ENCODE peak calls at places on chromosome 5, in ten cellular contexts. Q is BJ, A is fibroblast of mammary gland, I is left ventricle myocardium inferior, X is AG09309, T is coronary artery, Y is IMR-90, G is sigmoid colon, U is cardiac muscle cell, H is fibroblast of pulmonary artery. C is an unnamed sample.

GRCh38 chr5:93870649-93871048 is 129.2 kb upstream of the POU5F2 start:
- DNase-seq in T (no peak), A (no peak), X (no peak), U (no peak), I (no peak), H (no peak), Y (no peak), Q (no peak), G (no peak), C (no peak)

GRCh38 chr5:1001406-1002270 is 7.0 kb upstream of the NKD2 start:
- DNase-seq in A (no peak), H (no peak), G (peak), U (no peak), I (peak), Y (no peak), X (no peak), Q (no peak), T (no peak), C (no peak)

GRCh38 chr5:132388244-132389050 is 18.9 kb downstream of the SLC22A5 start:
- DNase-seq in Y (peak), X (no peak), A (peak), U (no peak), H (peak), Q (no peak), I (no peak), T (peak), G (peak), C (no peak)

GRCh38 chr5:157172408-157172807 is 6.3 kb upstream of the GARIN3 start:
- DNase-seq in G (no peak), H (no peak), U (no peak), Q (no peak), A (no peak), T (no peak), Y (no peak), I (no peak), X (no peak), C (no peak)

GRCh38 chr5:41925555-41925946 is 470 bp downstream of the FBXO4 start:
- DNase-seq in T (peak), Q (no peak), A (peak), U (no peak), Y (peak), H (peak), X (no peak), I (peak), G (peak), C (no peak)

GRCh38 chr5:39341934-39342333 is 22.4 kb downstream of the C9 start:
- DNase-seq in H (no peak), T (no peak), U (no peak), A (no peak), G (no peak), X (no peak), I (no peak), Y (no peak), Q (no peak), C (no peak)

GRCh38 chr5:60639544-60639943 is 60.4 kb downstream of the DEPDC1B start:
- DNase-seq in T (no peak), X (no peak), G (no peak), U (no peak), Y (no peak), A (no peak), I (no peak), Q (no peak), H (no peak), C (no peak)

GRCh38 chr5:54794437-54794970 is 190.9 kb downstream of the ESM1 start:
- DNase-seq in G (no peak), A (no peak), U (no peak), H (no peak), T (no peak), Q (no peak), I (no peak), X (no peak), Y (no peak), C (no peak)

GRCh38 chr5:128536861-128537305 is 1.2 kb downstream of the FBN2 start:
- DNase-seq in Y (peak), Q (no peak), X (no peak), U (no peak), I (no peak), T (no peak), H (peak), G (no peak), A (peak), C (no peak)

GRCh38 chr5:180639743-180640300 is 9.6 kb downstream of the FLT4 start:
- DNase-seq in G (peak), Q (no peak), T (peak), A (no peak), Y (no peak), H (no peak), X (no peak), U (no peak), I (peak), C (no peak)

GRCh38 chr5:141199359-141200235 is at the start of gene PCDHB11:
- DNase-seq in A (no peak), G (no peak), U (peak), Y (no peak), I (no peak), X (no peak), Q (no peak), H (no peak), T (no peak), C (no peak)

GRCh38 chr5:72433520-72433919 is 73.7 kb downstream of the ZNF366 start:
- DNase-seq in I (no peak), T (no peak), U (no peak), H (peak), G (no peak), Q (no peak), X (no peak), A (peak), Y (no peak), C (no peak)

GRCh38 chr5:159083532-159083931 is 16.2 kb downstream of the EBF1 start:
- DNase-seq in T (no peak), Y (no peak), X (no peak), U (no peak), I (no peak), H (no peak), Q (no peak), G (no peak), A (no peak), C (no peak)

GRCh38 chr5:107294669-107295068 is 376.1 kb downstream of the EFNA5 start:
- DNase-seq in G (no peak), I (no peak), Y (no peak), H (no peak), Q (no peak), A (no peak), U (no peak), T (no peak), X (no peak), C (no peak)

GRCh38 chr5:133610489-133611356 is 1.6 kb downstream of the FSTL4 start:
- DNase-seq in Q (no peak), U (peak), T (no peak), X (no peak), I (peak), G (no peak), Y (no peak), A (peak), H (peak), C (no peak)

GRCh38 chr5:42995152-42995751 is 44.9 kb downstream of the ANXA2R start:
- DNase-seq in G (no peak), A (peak), Y (peak), U (no peak), X (no peak), T (no peak), H (peak), I (no peak), Q (no peak), C (no peak)

GRCh38 chr5:1488882-1489680 is 34.7 kb downstream of the LPCAT1 start:
- DNase-seq in X (peak), Y (peak), H (peak), I (no peak), G (no peak), U (no peak), T (no peak), A (peak), Q (peak), C (peak)

GRCh38 chr5:176619203-176619568 is 9.2 kb upstream of the GPRIN1 start:
- DNase-seq in T (no peak), G (no peak), H (peak), U (peak), I (peak), X (no peak), A (peak), Y (peak), Q (peak), C (no peak)

GRCh38 chr5:148820778-148821395 is 5.5 kb upstream of the ADRB2 start:
- DNase-seq in G (no peak), Q (no peak), X (no peak), A (peak), U (peak), I (no peak), Y (peak), H (peak), T (no peak), C (no peak)

GRCh38 chr5:73303139-73304079 is 130.4 kb downstream of the TMEM174 start:
- DNase-seq in A (no peak), X (no peak), T (no peak), U (peak), Y (no peak), Q (no peak), I (no peak), H (no peak), G (no peak), C (no peak)

GRCh38 chr5:135204151-135204600 is 170.1 kb upstream of the PITX1 start:
- DNase-seq in I (no peak), Q (no peak), U (no peak), T (no peak), G (no peak), H (no peak), X (no peak), Y (peak), A (no peak), C (no peak)

GRCh38 chr5:3954189-3954588 is 358.6 kb downstream of the IRX1 start:
- DNase-seq in I (no peak), Q (no peak), G (no peak), H (no peak), U (no peak), T (no peak), A (no peak), X (no peak), Y (no peak), C (no peak)

GRCh38 chr5:8848362-8848761 is 697.5 kb downstream of the SEMA5A start:
- DNase-seq in X (no peak), H (no peak), T (no peak), U (no peak), A (no peak), Q (no peak), G (no peak), Y (no peak), I (no peak), C (no peak)

GRCh38 chr5:160198148-160198545 is 31.2 kb upstream of the FABP6 start:
- DNase-seq in Q (no peak), I (no peak), H (no peak), T (no peak), G (no peak), X (no peak), U (no peak), Y (no peak), A (no peak), C (no peak)

GRCh38 chr5:78497573-78498533 is 137.4 kb downstream of the SCAMP1 start:
- DNase-seq in I (no peak), A (peak), U (no peak), Y (no peak), T (no peak), X (no peak), G (no peak), H (no peak), Q (no peak), C (no peak)

DNA sequence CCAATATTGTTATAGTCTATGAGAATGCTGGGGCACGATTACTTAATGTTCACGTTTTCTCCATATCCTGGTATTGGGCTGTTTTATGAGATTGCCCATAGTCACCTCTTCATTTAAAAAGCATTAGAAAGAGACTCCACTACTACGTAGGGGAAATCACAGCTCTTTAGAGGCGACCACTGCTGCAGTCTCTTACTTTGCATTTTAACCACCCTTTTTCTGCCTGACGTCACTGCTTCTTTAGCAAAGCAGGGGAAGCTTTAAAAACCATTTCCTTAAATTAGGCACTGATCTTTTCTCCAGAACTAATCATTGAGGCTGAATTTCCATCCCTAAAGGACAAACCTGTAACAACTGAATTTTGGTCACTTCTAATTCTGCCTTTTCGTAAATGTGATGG is 38.9 kb downstream of the ZNF608 start:
- DNase-seq in H (no peak), A (no peak), Y (no peak), X (no peak), T (no peak), G (no peak), Q (no peak), I (no peak), U (no peak), C (no peak)
- H3K4me3 ChIP-seq in H (no peak), A (no peak), Y (no peak), X (no peak), T (peak), G (no peak), Q (no peak), I (peak), U (peak), C (no peak)

GRCh38 chr5:63825984-63826383 is 136.3 kb downstream of the HTR1A start:
- DNase-seq in I (no peak), G (no peak), A (no peak), T (no peak), U (no peak), Q (no peak), X (no peak), H (no peak), Y (no peak), C (no peak)

GRCh38 chr5:63822633-63823032 is 139.6 kb downstream of the HTR1A start:
- DNase-seq in H (no peak), Y (no peak), G (no peak), A (no peak), I (no peak), X (no peak), T (no peak), U (no peak), Q (no peak), C (no peak)

GRCh38 chr5:63820557-63820956 is 141.7 kb downstream of the HTR1A start:
- DNase-seq in G (no peak), Q (no peak), A (no peak), X (no peak), U (peak), Y (no peak), I (no peak), T (no peak), H (no peak), C (no peak)
- TF ChIP-seq CTCF in G (no peak), Q (no peak), A (no peak), X (no peak), U (no peak), Y (no peak), I (no peak), T (no peak), H (no peak), C (no peak)

GRCh38 chr5:14266171-14266570 is 123.0 kb downstream of the TRIO start:
- DNase-seq in U (no peak), G (no peak), I (no peak), Y (no peak), H (no peak), A (no peak), T (no peak), Q (no peak), X (no peak), C (no peak)

GRCh38 chr5:14263700-14264099 is 120.6 kb downstream of the TRIO start:
- DNase-seq in I (no peak), U (no peak), A (no peak), H (no peak), T (no peak), Q (no peak), Y (no peak), X (no peak), G (no peak), C (no peak)

GRCh38 chr5:14266686-14267085 is 123.5 kb downstream of the TRIO start:
- DNase-seq in G (no peak), X (no peak), Q (no peak), H (peak), A (no peak), U (no peak), T (no peak), Y (no peak), I (no peak), C (no peak)

GRCh38 chr5:14265574-14265973 is 122.4 kb downstream of the TRIO start:
- DNase-seq in X (peak), I (no peak), Q (peak), T (no peak), U (no peak), A (peak), Y (peak), H (peak), G (no peak), C (peak)

DNA sequence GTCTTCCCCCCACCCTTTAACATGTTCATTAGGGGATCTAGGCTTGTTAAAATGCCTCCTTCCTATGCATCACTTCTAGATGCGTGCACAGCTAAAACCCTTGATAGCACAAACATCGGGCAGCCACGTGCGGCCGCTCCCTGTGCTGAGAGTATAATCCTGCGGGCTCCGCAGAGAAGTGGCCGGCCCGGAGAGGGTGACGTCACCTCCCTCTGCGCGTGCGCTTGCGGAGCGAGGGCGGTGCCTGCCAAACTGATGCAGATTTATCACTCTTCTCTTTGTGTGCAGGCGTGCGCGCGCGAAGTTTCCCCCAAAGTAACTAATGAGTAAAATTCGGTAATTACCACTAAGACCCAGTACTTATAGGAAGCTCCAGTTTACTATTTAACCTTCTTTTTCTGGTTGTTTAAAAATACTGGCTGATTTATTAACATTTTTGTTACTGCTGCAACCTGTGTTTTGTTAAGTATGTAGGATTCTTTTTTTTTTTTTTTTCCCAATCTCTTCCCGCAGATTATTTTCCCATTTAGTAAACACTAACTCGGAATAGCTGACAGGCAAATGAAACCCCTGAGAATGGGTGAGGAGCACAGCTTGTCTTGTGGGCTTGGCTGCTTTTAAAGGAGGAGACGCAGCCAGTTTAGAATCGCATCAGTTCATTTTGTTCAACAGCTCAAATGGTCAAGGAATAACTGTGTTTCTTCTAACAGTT is 121.6 kb downstream of the TRIO start:
- DNase-seq in I (peak), Q (peak), T (peak), H (peak), A (peak), U (peak), G (peak), X (peak), Y (peak), C (no peak)
- H3K4me3 ChIP-seq in I (peak), Q (peak), T (peak), H (peak), A (peak), U (peak), G (peak), X (no peak), Y (no peak), C (peak)

GRCh38 chr5:100517301-100517974 is 17.7 kb upstream of the FAM174A start:
- DNase-seq in U (no peak), X (no peak), H (no peak), T (no peak), A (no peak), I (no peak), Y (no peak), G (no peak), Q (no peak), C (no peak)
- TF ChIP-seq CTCF in U (no peak), X (no peak), H (no peak), T (no peak), A (no peak), I (no peak), Y (no peak), G (no peak), Q (no peak), C (no peak)

DNA sequence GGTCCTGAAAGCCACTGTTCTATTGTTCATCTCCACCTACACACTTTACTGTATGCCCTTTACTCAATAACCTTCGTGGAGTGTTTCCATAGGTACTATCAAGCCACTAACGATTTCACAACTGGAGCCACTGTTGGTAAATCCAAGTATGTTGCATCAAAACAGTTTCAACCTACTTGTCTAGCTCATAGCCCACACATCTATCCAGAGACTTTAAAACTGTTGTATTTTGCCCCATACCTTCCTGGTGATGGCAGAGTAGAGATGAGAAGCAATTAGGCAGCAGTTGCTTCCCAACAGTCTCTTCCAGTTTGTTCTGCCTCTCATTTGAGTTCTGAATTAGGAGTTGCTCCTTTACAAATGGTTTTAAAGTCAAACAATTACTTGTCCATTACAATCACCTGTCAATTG is 607 bp downstream of the FAXDC2 start:
- DNase-seq in A (peak), H (peak), Q (no peak), U (no peak), G (no peak), T (no peak), X (peak), I (no peak), Y (peak), C (no peak)
- H3K4me3 ChIP-seq in A (peak), H (peak), Q (peak), U (peak), G (peak), T (peak), X (peak), I (peak), Y (peak), C (peak)

GRCh38 chr5:138528208-138528607 is 14.8 kb downstream of the ETF1 start:
- DNase-seq in H (no peak), X (no peak), I (no peak), Q (no peak), T (no peak), G (no peak), A (no peak), U (no peak), Y (peak), C (no peak)

GRCh38 chr5:138529812-138530211 is 13.2 kb downstream of the ETF1 start:
- DNase-seq in H (no peak), G (no peak), U (no peak), I (no peak), Q (no peak), T (no peak), X (no peak), A (no peak), Y (no peak), C (no peak)

GRCh38 chr5:138528744-138529469 is 14.1 kb downstream of the ETF1 start:
- DNase-seq in A (no peak), Q (no peak), G (no peak), Y (no peak), I (no peak), U (no peak), X (no peak), T (no peak), H (no peak), C (no peak)

GRCh38 chr5:138523406-138523805 is 19.6 kb downstream of the ETF1 start:
- DNase-seq in A (no peak), Q (no peak), I (no peak), U (no peak), G (no peak), T (no peak), H (no peak), Y (no peak), X (no peak), C (no peak)

GRCh38 chr5:138527170-138527569 is 15.9 kb downstream of the ETF1 start:
- DNase-seq in H (no peak), T (no peak), Y (no peak), U (no peak), G (no peak), Q (no peak), A (no peak), I (no peak), X (no peak), C (no peak)
- TF ChIP-seq CTCF in H (peak), T (no peak), Y (peak), U (no peak), G (no peak), Q (no peak), A (no peak), I (no peak), X (peak), C (no peak)

GRCh38 chr5:143433680-143434079 is 30.2 kb upstream of the NR3C1 start:
- DNase-seq in Q (no peak), T (no peak), X (no peak), I (no peak), G (no peak), H (no peak), U (no peak), Y (no peak), A (no peak), C (no peak)
- H3K4me3 ChIP-seq in Q (no peak), T (no peak), X (no peak), I (no peak), G (no peak), H (no peak), U (no peak), Y (no peak), A (no peak), C (no peak)

DNA sequence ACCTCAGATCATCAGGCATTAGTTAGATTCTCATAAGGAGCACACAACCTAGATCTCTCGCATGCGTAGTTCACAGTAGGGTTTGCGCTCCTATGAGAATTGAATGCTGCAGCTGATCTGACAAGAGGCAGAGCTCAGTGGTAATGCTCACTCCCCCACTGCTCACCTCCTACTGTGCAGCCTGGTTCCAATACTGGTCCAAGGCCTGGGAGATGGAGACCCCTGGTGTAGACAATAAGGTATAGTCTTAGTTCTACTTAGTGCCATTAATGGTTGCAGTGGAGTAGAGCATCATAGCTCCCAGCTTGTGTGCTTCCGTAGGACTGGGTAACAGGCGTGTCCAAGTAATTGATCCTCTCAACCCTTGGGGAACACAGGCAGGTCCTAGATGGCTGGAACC is 70.4 kb upstream of the ANKRD55 start:
- DNase-seq in I (no peak), A (no peak), T (no peak), Q (no peak), X (no peak), H (no peak), U (no peak), G (no peak), Y (no peak), C (no peak)
- TF ChIP-seq CTCF in I (no peak), A (no peak), T (no peak), Q (no peak), X (no peak), H (no peak), U (no peak), G (no peak), Y (no peak), C (no peak)

GRCh38 chr5:88886252-88886651 is 3.3 kb upstream of the MEF2C start:
- DNase-seq in T (no peak), X (no peak), H (no peak), I (no peak), G (no peak), Q (no peak), A (no peak), U (no peak), Y (no peak), C (no peak)
- H3K4me3 ChIP-seq in T (peak), X (no peak), H (no peak), I (peak), G (peak), Q (no peak), A (no peak), U (no peak), Y (no peak), C (no peak)